ENCODE peak calls at places on chromosomes 12 and 14, in four cellular contexts. F, W, Y and P are unnamed samples.

GRCh38 chr12:120984351-120984898 is 6.1 kb downstream of the HNF1A start:
- DNase-seq in F (no peak), Y (no peak), W (no peak), P (no peak)

GRCh38 chr12:113149361-113150150 is at the start of gene CFAP73:
- DNase-seq in F (peak; percentile 83), W (no peak), Y (no peak), P (no peak)

GRCh38 chr12:116595186-116595585 is 36.0 kb downstream of the MAP1LC3B2 start:
- DNase-seq in Y (no peak), W (no peak), F (no peak), P (no peak)

GRCh38 chr12:127241056-127241830 is 1025.7 kb upstream of the TMEM132C start:
- DNase-seq in W (no peak), F (no peak), Y (no peak), P (no peak)

GRCh38 chr12:53667080-53667479 is 8.8 kb downstream of the ATP5MC2 start:
- DNase-seq in Y (no peak), W (no peak), F (no peak), P (no peak)

GRCh38 chr12:64261813-64262212 is 39.7 kb upstream of the KICS2 start:
- DNase-seq in F (no peak), Y (no peak), W (no peak), P (no peak)

GRCh38 chr14:104798300-104799238 is 2.3 kb upstream of the ZBTB42 start:
- DNase-seq in Y (no peak), W (no peak), F (no peak), P (no peak)

GRCh38 chr12:51372021-51372420 is 19.2 kb downstream of the GALNT6 start:
- DNase-seq in F (no peak), W (no peak), Y (no peak), P (no peak)

GRCh38 chr12:18595406-18595805 is 142.4 kb downstream of the PLCZ1 start:
- DNase-seq in F (no peak), Y (no peak), W (no peak), P (no peak)

GRCh38 chr14:91755560-91755959 is 23.7 kb upstream of the CATSPERB start:
- DNase-seq in W (no peak), Y (no peak), F (no peak), P (no peak)

GRCh38 chr12:44317651-44318126 is 481.8 kb downstream of the TMEM117 start:
- DNase-seq in Y (peak; percentile 10), F (peak; percentile 27), W (no peak), P (no peak)

GRCh38 chr14:42980419-42980818 is 1373.7 kb downstream of the LRFN5 start:
- DNase-seq in W (no peak), Y (no peak), F (no peak), P (no peak)

GRCh38 chr12:105836235-105836634 is 302.5 kb downstream of the NUAK1 start:
- DNase-seq in Y (no peak), F (no peak), W (no peak), P (no peak)

GRCh38 chr12:67826946-67827719 is 162.1 kb upstream of the IFNG-AS1 start:
- DNase-seq in Y (no peak), W (no peak), F (no peak), P (no peak)

GRCh38 chr14:22339277-22339676 is 249.7 kb downstream of the DAD1 start:
- DNase-seq in F (no peak), W (no peak), Y (no peak), P (no peak)

GRCh38 chr12:108430245-108430644 is 84.8 kb upstream of the FICD start:
- DNase-seq in W (no peak), Y (no peak), F (peak; percentile 26), P (no peak)

GRCh38 chr14:52802597-52802996 is 11.2 kb upstream of the GNPNAT1 start:
- DNase-seq in Y (no peak), W (no peak), F (no peak), P (no peak)

GRCh38 chr12:19273482-19274330 is 144.2 kb downstream of the PLEKHA5 start:
- DNase-seq in F (peak; percentile 95), Y (peak; percentile 66), W (peak; percentile 53), P (peak; percentile 43)

GRCh38 chr14:82879949-82880535 is 1346.4 kb upstream of the SEL1L start:
- DNase-seq in W (no peak), F (no peak), Y (no peak), P (no peak)